ENCODE peak calls at places on chromosomes 4 and X, in four cellular contexts. M is nephron progenitor cell, Y is NCI-H69, D is AG10803. S is an unnamed sample.
A peak's percentile ranks its signal among the peaks of the same experiment; 100 is the strongest.

GRCh38 chr4:52368895-52369294 is 290.2 kb downstream of the USP46 start:
- DNase-seq in M (no peak), Y (peak; percentile 75), D (no peak), S (no peak)

GRCh38 chrX:69503835-69504625 is at the start of gene NALF2:
- DNase-seq in M (peak; percentile 83), Y (peak; percentile 86), D (peak; percentile 11), S (no peak)

GRCh38 chr4:7900351-7900750 is 39.3 kb downstream of the AFAP1 start:
- DNase-seq in M (no peak), Y (peak; percentile 30), D (no peak), S (no peak)

GRCh38 chr4:125826801-125827200 is 512.0 kb downstream of the FAT4 start:
- DNase-seq in M (no peak), Y (no peak), D (peak; percentile 40), S (no peak)

GRCh38 chr4:38160487-38161207 is 200.4 kb downstream of the PTTG2 start:
- DNase-seq in M (no peak), Y (peak; percentile 76), D (peak; percentile 99), S (peak; percentile 99)

GRCh38 chrX:109732319-109732779 is 708 bp downstream of the ACSL4 start:
- DNase-seq in M (no peak), Y (peak; percentile 57), D (peak; percentile 36), S (peak; percentile 45)

GRCh38 chrX:11968991-11969390 is 169.3 kb upstream of the FRMPD4 start:
- DNase-seq in M (no peak), Y (no peak), D (no peak), S (no peak)

GRCh38 chr4:8328866-8329559 is 59.5 kb downstream of the HTRA3 start:
- DNase-seq in M (no peak), Y (no peak), D (no peak), S (no peak)

GRCh38 chrX:23634181-23634580 is 33.1 kb upstream of the PRDX4 start:
- DNase-seq in M (no peak), Y (no peak), D (no peak), S (no peak)

GRCh38 chr4:113170818-113171468 is 121.5 kb downstream of the ANK2 start:
- DNase-seq in M (no peak), Y (no peak), D (no peak), S (no peak)

GRCh38 chr4:15912236-15912635 is 26.3 kb downstream of the FGFBP1 start:
- DNase-seq in M (no peak), Y (no peak), D (no peak), S (no peak)

GRCh38 chrX:72572248-72573157 is at the start of gene HDAC8:
- DNase-seq in M (peak; percentile 57), Y (peak; percentile 86), D (peak; percentile 79), S (peak; percentile 65)

GRCh38 chr4:7365472-7366179 is 69.1 kb downstream of the PSAPL1 start:
- DNase-seq in M (no peak), Y (peak; percentile 95), D (no peak), S (no peak)

GRCh38 chrX:112043997-112044396 is 38.6 kb downstream of the TRPC5 start:
- DNase-seq in M (peak; percentile 5), Y (peak; percentile 19), D (no peak), S (no peak)

GRCh38 chr4:141759796-141760425 is 123.5 kb downstream of the IL15 start:
- DNase-seq in M (no peak), Y (no peak), D (peak; percentile 39), S (no peak)

GRCh38 chr4:31097999-31098398 is 377.8 kb downstream of the PCDH7 start:
- DNase-seq in M (no peak), Y (no peak), D (no peak), S (no peak)

GRCh38 chr4:86961605-86962295 is 26.9 kb downstream of the AFF1 start:
- DNase-seq in M (peak; percentile 25), Y (peak; percentile 45), D (peak; percentile 64), S (peak; percentile 77)

GRCh38 chr4:183098723-183099536 is at the start of gene WWC2:
- DNase-seq in M (peak; percentile 94), Y (peak; percentile 86), D (peak; percentile 96), S (peak; percentile 88)

GRCh38 chr4:133000012-133000411 is 149.1 kb upstream of the PCDH10 start:
- DNase-seq in M (no peak), Y (no peak), D (no peak), S (no peak)

GRCh38 chr4:168815373-168816345 is 194.4 kb downstream of the CBR4 start:
- DNase-seq in M (no peak), Y (peak; percentile 26), D (peak; percentile 50), S (no peak)

GRCh38 chr4:159282944-159283343 is 180.1 kb downstream of the RAPGEF2 start:
- DNase-seq in M (no peak), Y (no peak), D (no peak), S (no peak)